ENCODE peak calls at places on chromosomes 16 and 17, in six cellular contexts. P is prostate gland, B is sigmoid colon, R is transverse colon, N is HCT116, Z is GM23338. S is an unnamed sample.

GRCh38 chr17:7579839-7580630 is 597 bp downstream of the CD68 start:
- DNase-seq in P (no peak), N (no peak), B (no peak), R (no peak), Z (no peak), S (no peak)

GRCh38 chr17:49996495-49997255 is 1.7 kb upstream of the DLX3 start:
- DNase-seq in N (no peak), R (peak), Z (peak), P (peak), B (no peak), S (peak)

GRCh38 chr17:39002991-39003715 is 36.0 kb upstream of the FBXO47 start:
- DNase-seq in Z (no peak), R (peak), B (peak), N (no peak), P (peak), S (no peak)

GRCh38 chr17:59695943-59696681 is 11.1 kb downstream of the PTRH2 start:
- DNase-seq in P (no peak), B (no peak), R (no peak), Z (no peak), N (no peak), S (no peak)

GRCh38 chr17:17204041-17204591 is 2.0 kb downstream of the PLD6 start:
- DNase-seq in P (no peak), N (no peak), R (peak), Z (no peak), B (peak), S (no peak)

GRCh38 chr16:80515374-80515773 is 25.4 kb upstream of the DYNLRB2 start:
- DNase-seq in P (no peak), R (no peak), B (no peak), N (no peak), Z (peak), S (no peak)

GRCh38 chr17:50537721-50538548 is 5.4 kb downstream of the EPN3 start:
- DNase-seq in R (no peak), N (no peak), P (no peak), B (no peak), Z (no peak), S (no peak)

GRCh38 chr16:29784901-29785500 is 5.5 kb upstream of the KIF22 start:
- DNase-seq in N (no peak), R (peak), Z (peak), P (peak), B (peak), S (no peak)

GRCh38 chr16:49557070-49557446 is 183.5 kb downstream of the C16orf78 start:
- DNase-seq in N (no peak), P (no peak), Z (peak), R (no peak), B (no peak), S (no peak)

GRCh38 chr17:263773-264172 is 82.3 kb upstream of the DOC2B start:
- DNase-seq in P (no peak), Z (no peak), R (no peak), B (peak), N (no peak), S (no peak)

GRCh38 chr17:72560303-72561247 is 439.8 kb downstream of the SOX9 start:
- DNase-seq in B (no peak), P (peak), Z (peak), N (peak), R (peak), S (peak)

GRCh38 chr17:28131592-28131991 is 89.1 kb downstream of the NLK start:
- DNase-seq in P (no peak), N (no peak), B (no peak), Z (no peak), R (no peak), S (no peak)

GRCh38 chr16:82037251-82037650 is 2.2 kb downstream of the HSD17B2 start:
- DNase-seq in B (no peak), Z (no peak), P (no peak), R (no peak), N (no peak), S (no peak)

GRCh38 chr17:3916013-3916696 is at the start of gene P2RX1:
- DNase-seq in Z (no peak), B (no peak), R (peak), N (no peak), P (no peak), S (peak)
- H3K4me3 ChIP-seq in Z (no peak), B (peak), R (no peak), N (no peak), P (no peak), S (peak)

GRCh38 chr16:88857728-88858339 is 907 bp downstream of the TRAPPC2L start:
- DNase-seq in B (peak), P (peak), R (peak), Z (peak), N (peak), S (peak)
- TF ChIP-seq CTCF in B (peak), P (peak), R (peak), Z (peak), N (peak), S (peak)

GRCh38 chr16:22189473-22190168 is 16.5 kb upstream of the EEF2K start:
- DNase-seq in N (no peak), P (peak), B (peak), R (peak), Z (peak), S (no peak)

GRCh38 chr16:22191966-22192260 is 14.2 kb upstream of the EEF2K start:
- DNase-seq in P (no peak), B (no peak), R (peak), Z (no peak), N (no peak), S (no peak)

GRCh38 chr16:22191089-22191965 is 14.8 kb upstream of the EEF2K start:
- DNase-seq in P (peak), Z (peak), R (peak), N (peak), B (peak), S (peak)

GRCh38 chr16:22188595-22189442 is 17.3 kb upstream of the EEF2K start:
- DNase-seq in B (peak), Z (peak), P (peak), N (peak), R (peak), S (peak)

DNA sequence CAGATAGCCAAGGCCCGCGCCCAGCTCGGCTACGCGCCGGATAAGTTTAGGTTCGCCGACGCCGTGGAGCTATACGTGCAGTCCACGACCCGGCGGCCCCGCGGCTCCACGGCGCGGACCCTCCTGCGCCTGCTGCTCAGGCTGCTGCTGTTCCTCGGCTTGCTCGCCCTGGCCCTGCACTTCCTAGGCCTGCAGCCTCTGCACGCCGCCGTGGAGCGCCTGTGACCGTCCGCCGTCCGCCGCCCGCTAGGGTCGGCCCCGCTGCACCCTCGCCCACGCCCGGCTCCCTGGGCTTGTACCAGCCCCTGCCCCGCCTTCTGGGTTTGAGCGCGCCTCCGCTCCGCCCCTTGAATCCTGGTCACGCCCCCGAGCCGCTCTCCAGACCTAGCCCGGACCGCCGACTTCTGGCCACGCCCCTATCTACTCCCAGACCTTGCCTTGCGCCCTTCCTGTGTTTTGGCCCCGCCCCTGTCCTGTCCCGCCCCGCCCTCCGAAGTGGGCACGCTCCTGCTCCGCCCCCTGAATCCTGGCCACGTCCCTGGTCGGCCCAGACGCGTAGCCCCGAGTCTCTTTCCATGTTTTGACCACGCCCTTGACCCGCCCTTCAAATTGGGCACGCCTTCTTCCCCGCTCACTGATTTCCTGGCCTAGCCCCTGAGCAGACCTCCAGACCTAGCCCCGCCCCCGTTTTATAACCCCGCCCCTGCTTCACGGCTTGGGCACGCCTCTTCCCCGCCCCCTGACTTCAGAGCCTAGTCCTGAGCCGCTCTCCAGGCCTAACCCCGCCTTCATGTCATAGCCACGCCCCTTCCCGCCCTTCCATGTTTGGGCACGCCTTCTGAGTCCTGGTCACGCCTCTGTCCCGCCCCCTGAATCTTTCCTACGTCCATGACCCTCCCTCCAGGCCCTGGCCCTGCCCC is 15.6 kb upstream of the EEF2K start:
- DNase-seq in P (peak), R (peak), N (peak), B (peak), Z (peak), S (peak)
- TF ChIP-seq POLR2AphosphoS5 in P (peak), R (peak), N (peak), B (peak), Z (peak), S (no peak)

DNA sequence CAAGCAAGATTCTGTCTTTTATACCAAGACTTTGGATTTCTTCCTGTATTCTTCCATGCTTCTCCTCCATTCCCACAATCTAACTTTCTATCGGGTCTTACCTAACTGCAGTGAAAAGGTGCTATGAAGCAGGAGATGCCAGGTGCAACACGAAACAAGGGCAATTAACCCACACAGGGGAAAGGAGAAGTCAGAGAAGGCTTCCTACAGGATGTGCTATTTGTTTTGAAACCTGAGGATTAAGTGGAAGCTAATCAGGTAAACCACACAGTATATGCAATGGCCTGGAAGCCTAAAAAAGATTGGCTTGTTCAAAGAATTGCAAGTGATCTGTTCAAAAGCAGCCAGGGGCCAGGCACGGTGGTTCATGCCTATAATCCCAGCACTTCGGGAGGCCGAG is 417.1 kb upstream of the C16orf82 start:
- DNase-seq in B (no peak), P (no peak), N (no peak), R (no peak), Z (no peak), S (no peak)
- H3K4me3 ChIP-seq in B (no peak), P (no peak), N (no peak), R (no peak), Z (no peak), S (no peak)